ENCODE peak calls at places on chromosomes 1 and 21, in seven cellular contexts. Q is mesendoderm, D is H9, H is neuronal stem cell, F is H1, V is trophoblast cell, S is IMR-90. T is an unnamed sample.

GRCh38 chr1:244063498-244063897 is 12.4 kb downstream of the ZBTB18 start:
- DNase-seq in Q (no peak), D (no peak), H (no peak), F (no peak), V (no peak), S (no peak), T (no peak)

GRCh38 chr1:97047412-97047793 is 325.8 kb downstream of the PTBP2 start:
- DNase-seq in Q (no peak), D (no peak), H (no peak), F (no peak), V (no peak), S (no peak), T (no peak)

GRCh38 chr1:113978863-113979702 is at the start of gene OLFML3:
- DNase-seq in Q (peak; percentile 97), D (peak; percentile 90), H (peak; percentile 86), F (peak; percentile 84), V (peak; percentile 86), S (peak; percentile 95), T (peak; percentile 99)

GRCh38 chr1:48931571-48932251 is 155.0 kb upstream of the BEND5 start:
- DNase-seq in Q (peak; percentile 26), D (no peak), H (no peak), F (no peak), V (no peak), S (no peak), T (no peak)

GRCh38 chr1:107187399-107187798 is 46.6 kb downstream of the NTNG1 start:
- DNase-seq in Q (no peak), D (no peak), H (no peak), F (no peak), V (no peak), S (no peak), T (no peak)

GRCh38 chr21:29145354-29145782 is 14.9 kb downstream of the MAP3K7CL start:
- DNase-seq in Q (no peak), D (no peak), H (no peak), F (no peak), V (peak; percentile 76), S (peak; percentile 95), T (peak; percentile 93)

GRCh38 chr1:110556471-110556807 is 37.5 kb upstream of the KCNA10 start:
- DNase-seq in Q (no peak), D (peak; percentile 26), H (no peak), F (no peak), V (no peak), S (no peak), T (no peak)

GRCh38 chr1:183230403-183230802 is 44.3 kb downstream of the LAMC2 start:
- DNase-seq in Q (no peak), D (no peak), H (no peak), F (no peak), V (peak; percentile 43), S (peak; percentile 31), T (no peak)

GRCh38 chr1:25676488-25676887 is 59.9 kb downstream of the MAN1C1 start:
- DNase-seq in Q (no peak), D (no peak), H (no peak), F (no peak), V (no peak), S (peak; percentile 46), T (peak; percentile 44)

GRCh38 chr1:194184974-194185373 is 998.6 kb upstream of the B3GALT2 start:
- DNase-seq in Q (peak; percentile 25), D (no peak), H (no peak), F (no peak), V (peak; percentile 49), S (no peak), T (no peak)

GRCh38 chr1:99685516-99686180 is 39.7 kb downstream of the PALMD start:
- DNase-seq in Q (peak; percentile 73), D (peak; percentile 66), H (peak; percentile 52), F (peak; percentile 13), V (peak; percentile 82), S (peak; percentile 91), T (peak; percentile 75)

GRCh38 chr1:159821171-159821867 is 5.4 kb upstream of the SLAMF8 start:
- DNase-seq in Q (peak; percentile 26), D (peak; percentile 56), H (no peak), F (no peak), V (peak; percentile 81), S (peak; percentile 47), T (no peak)

GRCh38 chr21:27143476-27143875 is 176.6 kb upstream of the ADAMTS5 start:
- DNase-seq in Q (no peak), D (no peak), H (no peak), F (no peak), V (no peak), S (no peak), T (no peak)

GRCh38 chr1:43071241-43071640 is 100.8 kb downstream of the EBNA1BP2 start:
- DNase-seq in Q (no peak), D (no peak), H (no peak), F (no peak), V (no peak), S (no peak), T (no peak)

GRCh38 chr1:18630511-18631495 is at the start of gene PAX7:
- DNase-seq in Q (peak; percentile 90), D (peak; percentile 93), H (no peak), F (peak; percentile 81), V (no peak), S (no peak), T (no peak)

GRCh38 chr1:109040627-109041613 is 982 bp downstream of the WDR47 start:
- DNase-seq in Q (peak; percentile 16), D (peak; percentile 38), H (peak; percentile 39), F (no peak), V (peak; percentile 17), S (no peak), T (peak; percentile 48)

DNA sequence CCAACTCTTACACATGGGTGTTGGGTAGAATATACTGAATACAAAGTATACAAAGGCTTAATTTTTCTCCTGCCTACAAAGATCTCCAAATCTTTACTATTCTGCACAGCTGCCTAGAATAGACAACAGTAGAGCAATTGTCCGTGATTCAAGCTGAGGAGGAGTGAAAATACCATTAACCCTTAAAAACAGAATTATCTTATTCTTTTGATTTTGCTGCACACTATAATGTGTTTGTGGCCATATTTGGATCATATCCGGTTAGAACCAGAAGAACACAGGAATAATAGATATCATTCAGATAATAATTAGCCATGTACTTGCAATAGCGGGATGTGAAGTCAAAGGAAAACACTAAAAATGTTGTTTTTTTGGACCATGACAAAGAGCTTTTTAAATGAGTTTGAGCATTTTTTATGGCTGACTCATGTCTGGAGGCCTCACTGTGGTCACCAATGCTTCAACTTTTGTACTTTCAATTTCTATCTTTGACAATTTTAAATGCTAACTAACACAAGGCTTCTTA is 197.6 kb upstream of the FOXD3 start:
- DNase-seq in Q (peak; percentile 28), D (no peak), H (no peak), F (no peak), V (peak; percentile 10), S (peak; percentile 70), T (peak; percentile 76)
- H2AK5ac ChIP-seq in Q (no peak overlapping the region), D (no peak overlapping the region), H (no peak overlapping the region), F (no peak overlapping the region), V (no peak overlapping the region), S (no peak overlapping the region), T (no peak overlapping the region)

GRCh38 chr21:41315726-41316125 is 875 bp upstream of the FAM3B start:
- DNase-seq in Q (no peak), D (no peak), H (no peak), F (no peak), V (no peak), S (no peak), T (no peak)

GRCh38 chr21:41318218-41318617 is 1.6 kb downstream of the FAM3B start:
- DNase-seq in Q (no peak), D (no peak), H (no peak), F (no peak), V (no peak), S (no peak), T (no peak)

GRCh38 chr21:41316200-41316599 is 401 bp upstream of the FAM3B start:
- DNase-seq in Q (no peak), D (no peak), H (no peak), F (no peak), V (no peak), S (no peak), T (no peak)

GRCh38 chr21:41316641-41317392 is at the start of gene FAM3B:
- DNase-seq in Q (peak; percentile 27), D (peak; percentile 84), H (peak; percentile 15), F (peak; percentile 43), V (peak; percentile 22), S (no peak), T (no peak)

DNA sequence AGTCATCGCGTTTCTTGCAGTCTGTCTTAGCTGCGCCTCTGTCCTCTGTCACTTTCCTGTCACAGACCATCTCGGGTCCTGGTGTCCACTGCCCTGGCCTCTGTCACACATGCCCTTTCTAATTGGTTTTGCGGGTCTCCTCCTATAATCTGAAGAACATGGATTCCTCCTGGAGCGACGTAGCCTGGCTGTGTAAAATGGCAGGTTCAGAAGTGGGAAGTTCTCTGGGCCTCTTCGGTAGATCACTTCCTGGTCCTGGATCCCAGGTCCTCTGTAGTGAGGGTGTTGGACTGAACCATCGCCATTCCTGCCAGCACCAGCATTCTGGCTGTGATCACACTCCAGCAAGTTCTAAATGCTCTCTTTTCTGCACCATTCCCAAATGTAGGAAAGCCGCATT is 857 bp downstream of the FAM3B start:
- DNase-seq in Q (no peak), D (no peak), H (no peak), F (no peak), V (peak; percentile 28), S (no peak), T (no peak)
- H3K4me2 ChIP-seq in Q (no peak overlapping the region), D (peak overlapping the region; percentile 63), H (no peak overlapping the region), F (peak overlapping the region; percentile 63), V (peak overlapping the region; percentile 85), S (no peak overlapping the region), T (no peak overlapping the region)

GRCh38 chr1:236841341-236841740 is 46.2 kb downstream of the MTR start:
- DNase-seq in Q (no peak), D (no peak), H (no peak), F (no peak), V (no peak), S (no peak), T (no peak)

GRCh38 chr1:236848274-236848925 is 53.3 kb downstream of the MTR start:
- DNase-seq in Q (no peak), D (no peak), H (no peak), F (no peak), V (no peak), S (no peak), T (no peak)

GRCh38 chr1:236850077-236850476 is 55.0 kb downstream of the MTR start:
- DNase-seq in Q (no peak), D (no peak), H (no peak), F (no peak), V (no peak), S (no peak), T (no peak)

GRCh38 chr1:236844499-236845271 is 49.6 kb downstream of the MTR start:
- DNase-seq in Q (peak; percentile 29), D (no peak), H (no peak), F (no peak), V (peak; percentile 65), S (peak; percentile 52), T (peak; percentile 66)

DNA sequence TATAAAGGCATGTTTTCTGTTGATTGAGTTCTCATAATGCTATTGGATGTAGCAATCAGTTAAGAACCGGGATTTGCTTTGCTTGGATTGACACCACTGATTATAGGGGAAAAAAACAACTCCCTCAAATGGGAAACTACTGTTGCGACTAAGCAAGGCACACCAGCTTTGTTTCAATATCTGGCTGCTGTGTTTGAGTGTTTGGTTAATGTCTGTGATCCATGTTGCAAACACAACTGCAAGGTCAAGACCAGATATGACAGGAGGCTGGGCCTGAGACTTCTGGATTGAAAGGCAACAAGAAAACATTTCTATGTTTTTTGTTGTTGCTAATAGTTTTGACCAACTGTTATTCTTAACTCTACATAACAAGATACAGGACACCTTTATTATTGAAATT is 50.7 kb downstream of the MTR start:
- DNase-seq in Q (no peak), D (no peak), H (no peak), F (no peak), V (no peak), S (no peak), T (peak; percentile 13)
- H2AK5ac ChIP-seq in Q (no peak overlapping the region), D (no peak overlapping the region), H (no peak overlapping the region), F (no peak overlapping the region), V (no peak overlapping the region), S (no peak overlapping the region), T (no peak overlapping the region)

GRCh38 chr1:94828251-94828650 is 8.1 kb downstream of the SLC44A3 start:
- DNase-seq in Q (no peak), D (no peak), H (no peak), F (no peak), V (peak; percentile 29), S (no peak), T (no peak)
- H3K4me2 ChIP-seq in Q (no peak overlapping the region), D (no peak overlapping the region), H (no peak overlapping the region), F (no peak overlapping the region), V (peak overlapping the region; percentile 3), S (no peak overlapping the region), T (no peak overlapping the region)